ENCODE peak calls at places on chromosomes 2 and 18, in seven cellular contexts. One of them, this sample, is unnamed. For H3K4me1, the result is how much of the 10 kb centered on the place peaks cover.

GRCh38 chr2:66853585-66853984 is 418.7 kb downstream of the MEIS1 start:
- DNase-seq in endodermal cell: no peak
- DNase-seq in HCT116: no peak
- DNase-seq in prostate gland: no peak
- DNase-seq in uterus: peak
- DNase-seq in tibial artery: no peak
- DNase-seq in right atrium auricular region: no peak
- DNase-seq in this sample: peak

GRCh38 chr18:41933778-41934177 is 21.3 kb upstream of the PIK3C3 start:
- DNase-seq in prostate gland: no peak
- DNase-seq in uterus: no peak
- DNase-seq in tibial artery: no peak
- DNase-seq in HCT116: no peak
- DNase-seq in endodermal cell: peak
- DNase-seq in right atrium auricular region: no peak
- DNase-seq in this sample: no peak

GRCh38 chr2:27428213-27428977 is at the start of gene NRBP1:
- DNase-seq in right atrium auricular region: peak
- DNase-seq in uterus: peak
- DNase-seq in endodermal cell: peak
- DNase-seq in prostate gland: peak
- DNase-seq in HCT116: peak
- DNase-seq in tibial artery: peak
- DNase-seq in this sample: peak

GRCh38 chr2:113216891-113217454 is 43.2 kb downstream of the PSD4 start:
- DNase-seq in prostate gland: no peak
- DNase-seq in right atrium auricular region: no peak
- DNase-seq in HCT116: no peak
- DNase-seq in endodermal cell: peak
- DNase-seq in uterus: no peak
- DNase-seq in tibial artery: peak
- DNase-seq in this sample: no peak

GRCh38 chr18:58205780-58206160 is 161.7 kb downstream of the NEDD4L start:
- DNase-seq in endodermal cell: no peak
- DNase-seq in right atrium auricular region: no peak
- DNase-seq in tibial artery: no peak
- DNase-seq in uterus: no peak
- DNase-seq in prostate gland: no peak
- DNase-seq in HCT116: no peak
- DNase-seq in this sample: no peak

GRCh38 chr18:61569176-61569892 is 236.1 kb downstream of the CDH20 start:
- DNase-seq in uterus: no peak
- DNase-seq in tibial artery: peak
- DNase-seq in endodermal cell: no peak
- DNase-seq in right atrium auricular region: no peak
- DNase-seq in HCT116: no peak
- DNase-seq in prostate gland: no peak
- DNase-seq in this sample: peak

GRCh38 chr2:239307221-239307569 is 93.6 kb downstream of the HDAC4 start:
- DNase-seq in uterus: no peak
- DNase-seq in endodermal cell: peak
- DNase-seq in tibial artery: no peak
- DNase-seq in right atrium auricular region: no peak
- DNase-seq in prostate gland: no peak
- DNase-seq in HCT116: no peak
- DNase-seq in this sample: no peak

GRCh38 chr2:145460151-145460550 is 940.2 kb upstream of the ZEB2 start:
- DNase-seq in uterus: no peak
- DNase-seq in prostate gland: no peak
- DNase-seq in tibial artery: no peak
- DNase-seq in right atrium auricular region: no peak
- DNase-seq in endodermal cell: no peak
- DNase-seq in HCT116: no peak
- DNase-seq in this sample: no peak

GRCh38 chr2:227513113-227513512 is 41.2 kb downstream of the AGFG1 start:
- DNase-seq in tibial artery: no peak
- DNase-seq in prostate gland: no peak
- DNase-seq in uterus: no peak
- DNase-seq in HCT116: no peak
- DNase-seq in endodermal cell: no peak
- DNase-seq in right atrium auricular region: no peak
- DNase-seq in this sample: no peak

GRCh38 chr2:178241852-178242551 is 47.7 kb downstream of the OSBPL6 start:
- DNase-seq in uterus: peak
- DNase-seq in tibial artery: peak
- DNase-seq in right atrium auricular region: peak
- DNase-seq in endodermal cell: no peak
- DNase-seq in prostate gland: peak
- DNase-seq in HCT116: peak
- DNase-seq in this sample: no peak

GRCh38 chr2:37365669-37366068 is 21.2 kb downstream of the QPCT start:
- DNase-seq in HCT116: no peak
- DNase-seq in tibial artery: no peak
- DNase-seq in endodermal cell: peak
- DNase-seq in uterus: no peak
- DNase-seq in right atrium auricular region: no peak
- DNase-seq in prostate gland: no peak
- DNase-seq in this sample: no peak
- H3K4me1 ChIP-seq in HCT116: under half
- H3K4me1 ChIP-seq in tibial artery: under half
- H3K4me1 ChIP-seq in endodermal cell: under half
- H3K4me1 ChIP-seq in uterus: under half
- H3K4me1 ChIP-seq in right atrium auricular region: under half
- H3K4me1 ChIP-seq in prostate gland: under half
- H3K4me1 ChIP-seq in this sample: under half

GRCh38 chr2:88540346-88540745 is 86.9 kb downstream of the EIF2AK3 start:
- DNase-seq in right atrium auricular region: no peak
- DNase-seq in endodermal cell: no peak
- DNase-seq in uterus: no peak
- DNase-seq in HCT116: no peak
- DNase-seq in tibial artery: no peak
- DNase-seq in prostate gland: no peak
- DNase-seq in this sample: no peak

GRCh38 chr2:88538362-88538917 is 85.9 kb upstream of the FOXI3 start:
- DNase-seq in HCT116: no peak
- DNase-seq in tibial artery: no peak
- DNase-seq in prostate gland: no peak
- DNase-seq in right atrium auricular region: no peak
- DNase-seq in uterus: no peak
- DNase-seq in endodermal cell: peak
- DNase-seq in this sample: no peak

GRCh38 chr2:88542668-88543067 is 84.6 kb downstream of the EIF2AK3 start:
- DNase-seq in HCT116: no peak
- DNase-seq in tibial artery: no peak
- DNase-seq in endodermal cell: no peak
- DNase-seq in right atrium auricular region: no peak
- DNase-seq in uterus: no peak
- DNase-seq in prostate gland: no peak
- DNase-seq in this sample: no peak

GRCh38 chr2:88543541-88544057 is 83.7 kb downstream of the EIF2AK3 start:
- DNase-seq in uterus: no peak
- DNase-seq in HCT116: no peak
- DNase-seq in endodermal cell: no peak
- DNase-seq in prostate gland: no peak
- DNase-seq in right atrium auricular region: no peak
- DNase-seq in tibial artery: no peak
- DNase-seq in this sample: no peak

GRCh38 chr2:88537640-88538039 is 85.1 kb upstream of the FOXI3 start:
- DNase-seq in HCT116: no peak
- DNase-seq in uterus: no peak
- DNase-seq in tibial artery: no peak
- DNase-seq in right atrium auricular region: peak
- DNase-seq in prostate gland: no peak
- DNase-seq in endodermal cell: peak
- DNase-seq in this sample: no peak
- H3K4me1 ChIP-seq in HCT116: under half
- H3K4me1 ChIP-seq in uterus: under half
- H3K4me1 ChIP-seq in tibial artery: under half
- H3K4me1 ChIP-seq in right atrium auricular region: under half
- H3K4me1 ChIP-seq in prostate gland: under half
- H3K4me1 ChIP-seq in endodermal cell: under half
- H3K4me1 ChIP-seq in this sample: under half

GRCh38 chr2:38748391-38748790 is 2.8 kb downstream of the SRSF7 start:
- DNase-seq in HCT116: no peak
- DNase-seq in uterus: no peak
- DNase-seq in tibial artery: no peak
- DNase-seq in endodermal cell: no peak
- DNase-seq in right atrium auricular region: no peak
- DNase-seq in prostate gland: no peak
- DNase-seq in this sample: no peak
- H3K4me1 ChIP-seq in HCT116: under half
- H3K4me1 ChIP-seq in uterus: under half
- H3K4me1 ChIP-seq in tibial artery: under half
- H3K4me1 ChIP-seq in endodermal cell: under half
- H3K4me1 ChIP-seq in right atrium auricular region: half or more
- H3K4me1 ChIP-seq in prostate gland: under half
- H3K4me1 ChIP-seq in this sample: under half

GRCh38 chr2:71462641-71463341 is 9.4 kb downstream of the DYSF start:
- DNase-seq in tibial artery: no peak
- DNase-seq in right atrium auricular region: peak
- DNase-seq in uterus: no peak
- DNase-seq in endodermal cell: peak
- DNase-seq in prostate gland: no peak
- DNase-seq in HCT116: no peak
- DNase-seq in this sample: no peak
- H3K4me1 ChIP-seq in tibial artery: under half
- H3K4me1 ChIP-seq in right atrium auricular region: half or more
- H3K4me1 ChIP-seq in uterus: under half
- H3K4me1 ChIP-seq in endodermal cell: under half
- H3K4me1 ChIP-seq in prostate gland: under half
- H3K4me1 ChIP-seq in HCT116: under half
- H3K4me1 ChIP-seq in this sample: half or more

GRCh38 chr2:64482765-64483504 is 29.0 kb downstream of the LGALSL start:
- DNase-seq in endodermal cell: peak
- DNase-seq in uterus: no peak
- DNase-seq in HCT116: no peak
- DNase-seq in right atrium auricular region: no peak
- DNase-seq in tibial artery: no peak
- DNase-seq in prostate gland: peak
- DNase-seq in this sample: no peak
- H3K4me1 ChIP-seq in endodermal cell: under half
- H3K4me1 ChIP-seq in uterus: under half
- H3K4me1 ChIP-seq in HCT116: under half
- H3K4me1 ChIP-seq in right atrium auricular region: under half
- H3K4me1 ChIP-seq in tibial artery: under half
- H3K4me1 ChIP-seq in prostate gland: under half
- H3K4me1 ChIP-seq in this sample: under half

DNA sequence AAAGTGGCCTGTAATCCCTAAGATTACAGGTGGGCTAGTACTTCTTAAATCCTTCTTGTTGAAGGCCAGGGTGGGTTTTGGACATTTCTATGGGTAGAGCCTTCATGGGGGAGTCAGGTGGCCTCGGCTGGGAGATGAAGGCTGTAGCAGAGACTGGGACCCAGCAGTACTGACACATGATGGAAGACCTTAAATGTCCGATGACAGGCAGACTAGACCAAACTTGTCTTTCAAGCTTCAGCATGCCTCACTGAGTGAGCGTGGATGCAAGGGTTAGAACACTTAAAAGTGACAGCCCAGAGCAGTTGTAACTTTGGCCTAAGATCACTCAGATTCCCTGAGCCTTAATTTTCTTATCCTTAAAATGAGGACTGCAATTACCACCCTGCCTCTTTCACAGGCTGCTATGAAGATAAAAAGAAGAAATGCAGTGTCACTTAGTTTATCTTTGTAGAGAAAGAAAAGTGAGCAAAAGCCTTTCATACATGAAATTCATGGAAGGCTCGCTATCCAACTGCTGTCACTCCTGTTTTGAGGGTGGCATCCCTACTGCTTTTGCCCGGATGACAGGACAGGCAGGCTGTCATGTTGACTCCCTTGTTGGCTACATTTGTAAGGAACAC is 19.5 kb downstream of the PLEK start:
- DNase-seq in prostate gland: no peak
- DNase-seq in tibial artery: no peak
- DNase-seq in uterus: no peak
- DNase-seq in right atrium auricular region: no peak
- DNase-seq in HCT116: no peak
- DNase-seq in endodermal cell: no peak
- DNase-seq in this sample: no peak
- H3K4me1 ChIP-seq in prostate gland: under half
- H3K4me1 ChIP-seq in tibial artery: under half
- H3K4me1 ChIP-seq in uterus: under half
- H3K4me1 ChIP-seq in right atrium auricular region: under half
- H3K4me1 ChIP-seq in HCT116: under half
- H3K4me1 ChIP-seq in endodermal cell: under half
- H3K4me1 ChIP-seq in this sample: under half

GRCh38 chr2:133498615-133499585 is 69.4 kb downstream of the NCKAP5 start:
- DNase-seq in right atrium auricular region: no peak
- DNase-seq in tibial artery: no peak
- DNase-seq in endodermal cell: no peak
- DNase-seq in HCT116: no peak
- DNase-seq in prostate gland: no peak
- DNase-seq in uterus: no peak
- DNase-seq in this sample: no peak
- H3K4me1 ChIP-seq in right atrium auricular region: under half
- H3K4me1 ChIP-seq in tibial artery: under half
- H3K4me1 ChIP-seq in endodermal cell: under half
- H3K4me1 ChIP-seq in HCT116: under half
- H3K4me1 ChIP-seq in prostate gland: under half
- H3K4me1 ChIP-seq in uterus: under half
- H3K4me1 ChIP-seq in this sample: under half

GRCh38 chr2:172555272-172555521 is 693 bp upstream of the PDK1 start:
- DNase-seq in tibial artery: no peak
- DNase-seq in endodermal cell: no peak
- DNase-seq in right atrium auricular region: no peak
- DNase-seq in uterus: no peak
- DNase-seq in HCT116: no peak
- DNase-seq in prostate gland: no peak
- DNase-seq in this sample: no peak
- H3K4me1 ChIP-seq in tibial artery: under half
- H3K4me1 ChIP-seq in endodermal cell: under half
- H3K4me1 ChIP-seq in right atrium auricular region: under half
- H3K4me1 ChIP-seq in uterus: under half
- H3K4me1 ChIP-seq in HCT116: under half
- H3K4me1 ChIP-seq in prostate gland: under half
- H3K4me1 ChIP-seq in this sample: under half

GRCh38 chr2:36361396-36361795 is 5.8 kb downstream of the CRIM1 start:
- DNase-seq in right atrium auricular region: no peak
- DNase-seq in tibial artery: no peak
- DNase-seq in uterus: no peak
- DNase-seq in HCT116: no peak
- DNase-seq in endodermal cell: no peak
- DNase-seq in prostate gland: no peak
- DNase-seq in this sample: no peak
- H3K4me1 ChIP-seq in right atrium auricular region: half or more
- H3K4me1 ChIP-seq in tibial artery: under half
- H3K4me1 ChIP-seq in uterus: under half
- H3K4me1 ChIP-seq in HCT116: under half
- H3K4me1 ChIP-seq in endodermal cell: under half
- H3K4me1 ChIP-seq in prostate gland: under half
- H3K4me1 ChIP-seq in this sample: half or more

This sample was measured in psoas muscle.